ENCODE peak calls at places on chromosome 13, in nine cellular contexts. One of them, this sample, is unnamed.

GRCh38 chr13:34107814-34108213 is 289.9 kb downstream of the RFC3 start:
- DNase-seq in activated CD4-positive, alpha-beta T cell treated with anti-CD3 and anti-CD28 coated beads for 48 hours: no peak
- DNase-seq in fibroblast of lung: peak
- DNase-seq in HS-27A: no peak
- DNase-seq in thoracic aorta: no peak
- DNase-seq in fibroblast of mammary gland: peak
- DNase-seq in activated naive CD4-positive, alpha-beta T cell treated with anti-CD3 and anti-CD28 coated beads, Interleukin-2, amount 50 U/mL, for 16 hours: no peak
- DNase-seq in D341Med: no peak
- DNase-seq in astrocyte of the spinal cord: peak
- DNase-seq in this sample: no peak

GRCh38 chr13:51156666-51157065 is 45.6 kb upstream of the C13orf42 start:
- DNase-seq in HS-27A: no peak
- DNase-seq in activated CD4-positive, alpha-beta T cell treated with anti-CD3 and anti-CD28 coated beads for 48 hours: no peak
- DNase-seq in D341Med: no peak
- DNase-seq in astrocyte of the spinal cord: no peak
- DNase-seq in fibroblast of mammary gland: no peak
- DNase-seq in activated naive CD4-positive, alpha-beta T cell treated with anti-CD3 and anti-CD28 coated beads, Interleukin-2, amount 50 U/mL, for 16 hours: no peak
- DNase-seq in fibroblast of lung: no peak
- DNase-seq in thoracic aorta: no peak
- DNase-seq in this sample: no peak

GRCh38 chr13:73832203-73832602 is 302.0 kb downstream of the KLF12 start:
- DNase-seq in activated CD4-positive, alpha-beta T cell treated with anti-CD3 and anti-CD28 coated beads for 48 hours: no peak
- DNase-seq in astrocyte of the spinal cord: peak
- DNase-seq in thoracic aorta: no peak
- DNase-seq in fibroblast of lung: no peak
- DNase-seq in D341Med: no peak
- DNase-seq in HS-27A: no peak
- DNase-seq in activated naive CD4-positive, alpha-beta T cell treated with anti-CD3 and anti-CD28 coated beads, Interleukin-2, amount 50 U/mL, for 16 hours: no peak
- DNase-seq in fibroblast of mammary gland: no peak
- DNase-seq in this sample: no peak

GRCh38 chr13:28327761-28328607 is 166.9 kb downstream of the FLT1 start:
- DNase-seq in fibroblast of lung: no peak
- DNase-seq in D341Med: no peak
- DNase-seq in HS-27A: no peak
- DNase-seq in activated naive CD4-positive, alpha-beta T cell treated with anti-CD3 and anti-CD28 coated beads, Interleukin-2, amount 50 U/mL, for 16 hours: no peak
- DNase-seq in activated CD4-positive, alpha-beta T cell treated with anti-CD3 and anti-CD28 coated beads for 48 hours: no peak
- DNase-seq in astrocyte of the spinal cord: no peak
- DNase-seq in thoracic aorta: no peak
- DNase-seq in fibroblast of mammary gland: no peak
- DNase-seq in this sample: no peak

GRCh38 chr13:23703241-23703640 is 133.0 kb downstream of the TNFRSF19 start:
- DNase-seq in fibroblast of lung: no peak
- DNase-seq in D341Med: no peak
- DNase-seq in fibroblast of mammary gland: no peak
- DNase-seq in astrocyte of the spinal cord: no peak
- DNase-seq in thoracic aorta: no peak
- DNase-seq in activated naive CD4-positive, alpha-beta T cell treated with anti-CD3 and anti-CD28 coated beads, Interleukin-2, amount 50 U/mL, for 16 hours: no peak
- DNase-seq in HS-27A: no peak
- DNase-seq in activated CD4-positive, alpha-beta T cell treated with anti-CD3 and anti-CD28 coated beads for 48 hours: no peak
- DNase-seq in this sample: no peak

GRCh38 chr13:39450176-39450575 is 152.8 kb downstream of the LHFPL6 start:
- DNase-seq in activated CD4-positive, alpha-beta T cell treated with anti-CD3 and anti-CD28 coated beads for 48 hours: no peak
- DNase-seq in HS-27A: no peak
- DNase-seq in astrocyte of the spinal cord: no peak
- DNase-seq in D341Med: no peak
- DNase-seq in fibroblast of lung: no peak
- DNase-seq in fibroblast of mammary gland: no peak
- DNase-seq in thoracic aorta: no peak
- DNase-seq in activated naive CD4-positive, alpha-beta T cell treated with anti-CD3 and anti-CD28 coated beads, Interleukin-2, amount 50 U/mL, for 16 hours: no peak
- DNase-seq in this sample: no peak

GRCh38 chr13:31968473-31968872 is 63.1 kb upstream of the FRY start:
- DNase-seq in activated naive CD4-positive, alpha-beta T cell treated with anti-CD3 and anti-CD28 coated beads, Interleukin-2, amount 50 U/mL, for 16 hours: no peak
- DNase-seq in astrocyte of the spinal cord: no peak
- DNase-seq in D341Med: no peak
- DNase-seq in activated CD4-positive, alpha-beta T cell treated with anti-CD3 and anti-CD28 coated beads for 48 hours: no peak
- DNase-seq in thoracic aorta: no peak
- DNase-seq in HS-27A: no peak
- DNase-seq in fibroblast of mammary gland: no peak
- DNase-seq in fibroblast of lung: no peak
- DNase-seq in this sample: no peak

GRCh38 chr13:110218601-110219201 is 88.3 kb downstream of the COL4A1 start:
- DNase-seq in astrocyte of the spinal cord: peak
- DNase-seq in thoracic aorta: no peak
- DNase-seq in fibroblast of mammary gland: no peak
- DNase-seq in fibroblast of lung: peak
- DNase-seq in HS-27A: no peak
- DNase-seq in activated CD4-positive, alpha-beta T cell treated with anti-CD3 and anti-CD28 coated beads for 48 hours: no peak
- DNase-seq in activated naive CD4-positive, alpha-beta T cell treated with anti-CD3 and anti-CD28 coated beads, Interleukin-2, amount 50 U/mL, for 16 hours: no peak
- DNase-seq in D341Med: no peak
- DNase-seq in this sample: no peak

GRCh38 chr13:33865945-33866344 is 48.0 kb downstream of the RFC3 start:
- DNase-seq in fibroblast of mammary gland: no peak
- DNase-seq in D341Med: no peak
- DNase-seq in activated naive CD4-positive, alpha-beta T cell treated with anti-CD3 and anti-CD28 coated beads, Interleukin-2, amount 50 U/mL, for 16 hours: no peak
- DNase-seq in HS-27A: no peak
- DNase-seq in fibroblast of lung: no peak
- DNase-seq in activated CD4-positive, alpha-beta T cell treated with anti-CD3 and anti-CD28 coated beads for 48 hours: no peak
- DNase-seq in astrocyte of the spinal cord: no peak
- DNase-seq in thoracic aorta: no peak
- DNase-seq in this sample: no peak

GRCh38 chr13:31947105-31947504 is 84.5 kb upstream of the FRY start:
- DNase-seq in activated CD4-positive, alpha-beta T cell treated with anti-CD3 and anti-CD28 coated beads for 48 hours: no peak
- DNase-seq in fibroblast of mammary gland: no peak
- DNase-seq in astrocyte of the spinal cord: no peak
- DNase-seq in thoracic aorta: no peak
- DNase-seq in activated naive CD4-positive, alpha-beta T cell treated with anti-CD3 and anti-CD28 coated beads, Interleukin-2, amount 50 U/mL, for 16 hours: no peak
- DNase-seq in fibroblast of lung: no peak
- DNase-seq in HS-27A: no peak
- DNase-seq in D341Med: no peak
- DNase-seq in this sample: no peak

GRCh38 chr13:104979281-104979680 is 1556.2 kb downstream of the EFNB2 start:
- DNase-seq in HS-27A: no peak
- DNase-seq in activated CD4-positive, alpha-beta T cell treated with anti-CD3 and anti-CD28 coated beads for 48 hours: no peak
- DNase-seq in activated naive CD4-positive, alpha-beta T cell treated with anti-CD3 and anti-CD28 coated beads, Interleukin-2, amount 50 U/mL, for 16 hours: no peak
- DNase-seq in D341Med: no peak
- DNase-seq in fibroblast of mammary gland: no peak
- DNase-seq in fibroblast of lung: no peak
- DNase-seq in thoracic aorta: no peak
- DNase-seq in astrocyte of the spinal cord: no peak
- DNase-seq in this sample: no peak

GRCh38 chr13:99275093-99275469 is 16.9 kb upstream of the GPR18 start:
- DNase-seq in activated naive CD4-positive, alpha-beta T cell treated with anti-CD3 and anti-CD28 coated beads, Interleukin-2, amount 50 U/mL, for 16 hours: no peak
- DNase-seq in activated CD4-positive, alpha-beta T cell treated with anti-CD3 and anti-CD28 coated beads for 48 hours: peak
- DNase-seq in HS-27A: no peak
- DNase-seq in D341Med: no peak
- DNase-seq in thoracic aorta: no peak
- DNase-seq in fibroblast of mammary gland: peak
- DNase-seq in astrocyte of the spinal cord: peak
- DNase-seq in fibroblast of lung: peak
- DNase-seq in this sample: peak

GRCh38 chr13:46575321-46575721 is 22.4 kb downstream of the LRCH1 start:
- DNase-seq in activated naive CD4-positive, alpha-beta T cell treated with anti-CD3 and anti-CD28 coated beads, Interleukin-2, amount 50 U/mL, for 16 hours: no peak
- DNase-seq in thoracic aorta: no peak
- DNase-seq in activated CD4-positive, alpha-beta T cell treated with anti-CD3 and anti-CD28 coated beads for 48 hours: peak
- DNase-seq in D341Med: no peak
- DNase-seq in astrocyte of the spinal cord: no peak
- DNase-seq in fibroblast of mammary gland: peak
- DNase-seq in HS-27A: no peak
- DNase-seq in fibroblast of lung: peak
- DNase-seq in this sample: no peak

GRCh38 chr13:110396913-110397379 is 89.9 kb downstream of the COL4A2 start:
- DNase-seq in HS-27A: no peak
- DNase-seq in activated naive CD4-positive, alpha-beta T cell treated with anti-CD3 and anti-CD28 coated beads, Interleukin-2, amount 50 U/mL, for 16 hours: no peak
- DNase-seq in astrocyte of the spinal cord: peak
- DNase-seq in activated CD4-positive, alpha-beta T cell treated with anti-CD3 and anti-CD28 coated beads for 48 hours: no peak
- DNase-seq in D341Med: no peak
- DNase-seq in fibroblast of mammary gland: peak
- DNase-seq in thoracic aorta: peak
- DNase-seq in fibroblast of lung: peak
- DNase-seq in this sample: peak

GRCh38 chr13:46295531-46296464 is 84.1 kb downstream of the LRRC63 start:
- DNase-seq in HS-27A: no peak
- DNase-seq in astrocyte of the spinal cord: peak
- DNase-seq in thoracic aorta: no peak
- DNase-seq in D341Med: no peak
- DNase-seq in activated naive CD4-positive, alpha-beta T cell treated with anti-CD3 and anti-CD28 coated beads, Interleukin-2, amount 50 U/mL, for 16 hours: peak
- DNase-seq in fibroblast of mammary gland: peak
- DNase-seq in fibroblast of lung: peak
- DNase-seq in activated CD4-positive, alpha-beta T cell treated with anti-CD3 and anti-CD28 coated beads for 48 hours: peak
- DNase-seq in this sample: peak

GRCh38 chr13:104491951-104492350 is 1425.7 kb upstream of the SLC10A2 start:
- DNase-seq in astrocyte of the spinal cord: no peak
- DNase-seq in fibroblast of mammary gland: no peak
- DNase-seq in fibroblast of lung: no peak
- DNase-seq in HS-27A: no peak
- DNase-seq in activated naive CD4-positive, alpha-beta T cell treated with anti-CD3 and anti-CD28 coated beads, Interleukin-2, amount 50 U/mL, for 16 hours: no peak
- DNase-seq in thoracic aorta: no peak
- DNase-seq in activated CD4-positive, alpha-beta T cell treated with anti-CD3 and anti-CD28 coated beads for 48 hours: no peak
- DNase-seq in D341Med: no peak
- DNase-seq in this sample: no peak

GRCh38 chr13:66585669-66586203 is 644.4 kb downstream of the PCDH9 start:
- DNase-seq in fibroblast of lung: no peak
- DNase-seq in activated CD4-positive, alpha-beta T cell treated with anti-CD3 and anti-CD28 coated beads for 48 hours: no peak
- DNase-seq in D341Med: no peak
- DNase-seq in astrocyte of the spinal cord: peak
- DNase-seq in HS-27A: no peak
- DNase-seq in thoracic aorta: no peak
- DNase-seq in fibroblast of mammary gland: no peak
- DNase-seq in activated naive CD4-positive, alpha-beta T cell treated with anti-CD3 and anti-CD28 coated beads, Interleukin-2, amount 50 U/mL, for 16 hours: no peak
- DNase-seq in this sample: no peak

GRCh38 chr13:80871481-80871880 is 530.6 kb upstream of the SPRY2 start:
- DNase-seq in HS-27A: no peak
- DNase-seq in astrocyte of the spinal cord: peak
- DNase-seq in D341Med: no peak
- DNase-seq in thoracic aorta: no peak
- DNase-seq in activated naive CD4-positive, alpha-beta T cell treated with anti-CD3 and anti-CD28 coated beads, Interleukin-2, amount 50 U/mL, for 16 hours: no peak
- DNase-seq in activated CD4-positive, alpha-beta T cell treated with anti-CD3 and anti-CD28 coated beads for 48 hours: no peak
- DNase-seq in fibroblast of mammary gland: peak
- DNase-seq in fibroblast of lung: peak
- DNase-seq in this sample: peak

GRCh38 chr13:44818428-44818827 is 170.8 kb downstream of the NUFIP1 start:
- DNase-seq in astrocyte of the spinal cord: peak
- DNase-seq in activated naive CD4-positive, alpha-beta T cell treated with anti-CD3 and anti-CD28 coated beads, Interleukin-2, amount 50 U/mL, for 16 hours: no peak
- DNase-seq in HS-27A: no peak
- DNase-seq in fibroblast of mammary gland: peak
- DNase-seq in fibroblast of lung: no peak
- DNase-seq in activated CD4-positive, alpha-beta T cell treated with anti-CD3 and anti-CD28 coated beads for 48 hours: no peak
- DNase-seq in thoracic aorta: no peak
- DNase-seq in D341Med: peak
- DNase-seq in this sample: no peak

GRCh38 chr13:49329831-49330545 is 82.3 kb downstream of the CDADC1 start:
- DNase-seq in D341Med: no peak
- DNase-seq in fibroblast of lung: no peak
- DNase-seq in fibroblast of mammary gland: no peak
- DNase-seq in thoracic aorta: no peak
- DNase-seq in astrocyte of the spinal cord: no peak
- DNase-seq in activated CD4-positive, alpha-beta T cell treated with anti-CD3 and anti-CD28 coated beads for 48 hours: no peak
- DNase-seq in HS-27A: no peak
- DNase-seq in activated naive CD4-positive, alpha-beta T cell treated with anti-CD3 and anti-CD28 coated beads, Interleukin-2, amount 50 U/mL, for 16 hours: no peak
- DNase-seq in this sample: no peak

GRCh38 chr13:112248909-112249592 is 127.1 kb upstream of the SPACA7 start:
- DNase-seq in D341Med: no peak
- DNase-seq in fibroblast of lung: no peak
- DNase-seq in fibroblast of mammary gland: no peak
- DNase-seq in HS-27A: no peak
- DNase-seq in activated CD4-positive, alpha-beta T cell treated with anti-CD3 and anti-CD28 coated beads for 48 hours: no peak
- DNase-seq in thoracic aorta: no peak
- DNase-seq in activated naive CD4-positive, alpha-beta T cell treated with anti-CD3 and anti-CD28 coated beads, Interleukin-2, amount 50 U/mL, for 16 hours: no peak
- DNase-seq in astrocyte of the spinal cord: no peak
- DNase-seq in this sample: no peak

This sample was measured in MG63.